ENCODE peak calls at places on chromosomes 16 and 17, in eight cellular contexts. Y is lower leg skin; M is CD8-positive, alpha-beta memory T cell; F is astrocyte of the spinal cord; D is psoas muscle; N is GM06990; A is aorta; G is left lung. E is an unnamed sample.
A peak's percentile ranks its signal among the peaks of the same experiment; 100 is the strongest.

GRCh38 chr17:1188812-1189211 is 9.0 kb upstream of the ABR start:
- DNase-seq in M (no peak), A (peak; percentile 95), G (peak; percentile 82), Y (peak; percentile 95), D (peak; percentile 90), N (no peak), F (no peak), E (peak; percentile 27)

GRCh38 chr16:47983999-47984580 is 171.7 kb downstream of the ABCC12 start:
- DNase-seq in G (no peak), N (no peak), A (no peak), D (no peak), Y (no peak), F (no peak), M (no peak), E (no peak)

GRCh38 chr16:70766176-70766575 is 34.8 kb downstream of the VAC14 start:
- DNase-seq in A (no peak), Y (no peak), D (no peak), F (no peak), N (no peak), G (no peak), M (no peak), E (no peak)

GRCh38 chr17:12691173-12691572 is 25.5 kb downstream of the MYOCD start:
- DNase-seq in G (no peak), N (no peak), F (no peak), D (no peak), M (no peak), A (peak; percentile 77), Y (peak; percentile 59), E (no peak)

GRCh38 chr17:50060951-50061712 is 5.2 kb downstream of the ITGA3 start:
- DNase-seq in N (no peak), F (peak; percentile 48), Y (no peak), D (peak; percentile 92), A (peak; percentile 93), M (no peak), G (no peak), E (no peak)

GRCh38 chr17:38326996-38327792 is 16.6 kb downstream of the GPR179 start:
- DNase-seq in G (no peak), Y (no peak), N (no peak), M (no peak), F (no peak), A (no peak), D (no peak), E (no peak)

GRCh38 chr17:58527949-58528348 is 13.5 kb upstream of the MTMR4 start:
- DNase-seq in G (no peak), F (peak; percentile 56), N (no peak), Y (no peak), M (no peak), A (no peak), D (no peak), E (peak; percentile 63)

GRCh38 chr17:13601776-13602551 is at the start of gene HS3ST3A1:
- DNase-seq in N (no peak), A (peak; percentile 79), D (peak; percentile 49), M (no peak), Y (no peak), G (peak; percentile 81), F (peak; percentile 93), E (peak; percentile 63)

GRCh38 chr17:59373879-59374495 is 42.5 kb downstream of the YPEL2 start:
- DNase-seq in M (no peak), G (no peak), F (peak; percentile 48), N (no peak), D (no peak), Y (peak; percentile 76), A (no peak), E (no peak)

GRCh38 chr17:35243459-35244204 is 760 bp downstream of the SLFN5 start:
- DNase-seq in F (peak; percentile 68), Y (peak; percentile 53), G (no peak), M (peak; percentile 41), A (no peak), N (no peak), D (peak; percentile 79), E (no peak)

GRCh38 chr17:44906010-44906646 is 6.9 kb upstream of the EFTUD2 start:
- DNase-seq in D (no peak), M (no peak), Y (no peak), G (no peak), A (peak; percentile 67), N (no peak), F (peak; percentile 86), E (peak; percentile 63)

GRCh38 chr16:85902366-85903155 is 3.6 kb downstream of the IRF8 start:
- DNase-seq in Y (no peak), G (no peak), M (peak; percentile 40), N (peak; percentile 82), F (no peak), A (peak; percentile 51), D (no peak), E (no peak)

GRCh38 chr16:70752381-70752780 is 48.6 kb downstream of the VAC14 start:
- DNase-seq in Y (no peak), G (no peak), N (no peak), A (no peak), M (no peak), D (peak; percentile 52), F (no peak), E (no peak)

GRCh38 chr16:57091990-57092785 is at the start of gene CPNE2:
- DNase-seq in Y (no peak), D (peak; percentile 80), G (peak; percentile 93), A (peak; percentile 91), M (peak; percentile 21), N (peak; percentile 41), F (peak; percentile 44), E (no peak)

GRCh38 chr16:67713647-67714273 is 5.4 kb downstream of the GFOD2 start:
- DNase-seq in A (no peak), M (no peak), D (no peak), Y (no peak), N (no peak), F (no peak), G (no peak), E (no peak)

DNA sequence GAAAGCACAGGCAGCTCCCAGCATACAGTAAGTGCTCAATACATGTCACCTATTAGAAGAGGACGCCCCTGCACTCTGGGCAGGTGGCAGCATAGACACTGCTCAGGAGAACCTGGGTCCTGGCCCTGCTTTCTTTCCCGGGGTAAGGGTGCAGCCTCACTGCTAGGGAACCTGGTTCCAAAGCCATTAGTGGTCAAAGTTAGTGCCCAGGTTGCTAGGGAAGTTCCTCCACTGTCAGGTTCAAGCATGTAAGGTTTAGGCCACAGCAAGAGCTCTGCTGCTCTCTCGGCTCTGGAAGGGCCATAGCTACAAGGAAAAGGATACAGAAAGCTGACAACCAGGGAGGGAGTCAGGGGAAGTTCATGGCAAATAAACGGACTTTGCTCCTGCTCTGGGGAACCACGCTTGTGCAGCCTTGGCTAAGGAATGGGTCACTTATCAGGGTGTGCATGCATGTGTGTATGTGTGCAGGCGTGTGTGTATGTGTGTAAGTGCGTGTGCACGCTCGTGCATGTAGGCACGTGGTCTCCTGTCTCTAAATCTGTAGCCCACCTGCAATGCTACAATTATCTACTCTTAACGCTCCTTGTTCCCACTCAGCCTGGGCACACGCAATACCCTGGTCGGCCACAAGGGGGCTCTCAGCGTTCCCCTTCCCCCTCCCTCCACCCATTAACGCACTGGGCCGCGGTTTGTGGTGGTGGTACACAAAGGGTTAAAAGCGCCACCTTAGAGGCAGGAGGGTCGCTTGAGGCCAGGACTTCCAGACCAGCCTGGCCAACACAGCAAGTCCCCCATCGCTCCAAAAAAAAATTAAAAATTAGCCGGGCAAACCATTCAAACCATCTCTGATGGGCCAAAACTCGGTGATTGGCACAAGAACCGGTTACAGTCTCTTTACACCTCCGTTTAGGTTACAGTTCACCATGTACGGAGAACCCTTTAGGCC is 48.5 kb upstream of the KDM8 start:
- DNase-seq in Y (peak; percentile 32), G (peak; percentile 90), N (peak; percentile 35), M (peak; percentile 44), F (peak; percentile 26), D (peak; percentile 77), A (peak; percentile 91), E (no peak)
- H3K4me3 ChIP-seq in Y (no peak overlapping the region), G (no peak overlapping the region), N (no peak overlapping the region), M (no peak overlapping the region), F (no peak overlapping the region), D (no peak overlapping the region), A (no peak overlapping the region), E (no peak overlapping the region)

GRCh38 chr17:61862105-61862574 is 1.2 kb downstream of the BRIP1 start:
- DNase-seq in D (no peak), N (no peak), Y (no peak), M (no peak), G (no peak), A (no peak), F (peak; percentile 51), E (peak; percentile 1)
- H3K4me3 ChIP-seq in D (no peak overlapping the region), N (peak overlapping the region; percentile 85), Y (no peak overlapping the region), M (no peak overlapping the region), G (no peak overlapping the region), A (no peak overlapping the region), F (peak overlapping the region; percentile 81), E (peak overlapping the region; percentile 81)

GRCh38 chr17:10727192-10727591 is 2.6 kb downstream of the TMEM220 start:
- DNase-seq in M (no peak), D (no peak), G (no peak), N (no peak), A (no peak), F (no peak), Y (no peak), E (no peak)

GRCh38 chr17:10728331-10728730 is 1.5 kb downstream of the TMEM220 start:
- DNase-seq in D (no peak), M (no peak), Y (no peak), N (no peak), G (no peak), A (no peak), F (no peak), E (no peak)

GRCh38 chr17:10733666-10734065 is 3.8 kb upstream of the TMEM220 start:
- DNase-seq in D (no peak), M (no peak), Y (no peak), A (no peak), F (no peak), G (no peak), N (no peak), E (no peak)

GRCh38 chr17:10729334-10730193 is at the start of gene TMEM220:
- DNase-seq in D (peak; percentile 90), N (peak; percentile 75), M (peak; percentile 9), Y (peak; percentile 72), F (peak; percentile 81), A (peak; percentile 93), G (peak; percentile 93), E (peak; percentile 36)

GRCh38 chr17:10730956-10731879 is 1.4 kb upstream of the TMEM220 start:
- DNase-seq in F (no peak), N (no peak), A (no peak), M (no peak), Y (no peak), G (no peak), D (no peak), E (no peak)
- H3K4me3 ChIP-seq in F (no peak overlapping the region), N (no peak overlapping the region), A (no peak overlapping the region), M (no peak overlapping the region), Y (no peak overlapping the region), G (no peak overlapping the region), D (peak overlapping the region; percentile 92), E (peak overlapping the region; percentile 59)

DNA sequence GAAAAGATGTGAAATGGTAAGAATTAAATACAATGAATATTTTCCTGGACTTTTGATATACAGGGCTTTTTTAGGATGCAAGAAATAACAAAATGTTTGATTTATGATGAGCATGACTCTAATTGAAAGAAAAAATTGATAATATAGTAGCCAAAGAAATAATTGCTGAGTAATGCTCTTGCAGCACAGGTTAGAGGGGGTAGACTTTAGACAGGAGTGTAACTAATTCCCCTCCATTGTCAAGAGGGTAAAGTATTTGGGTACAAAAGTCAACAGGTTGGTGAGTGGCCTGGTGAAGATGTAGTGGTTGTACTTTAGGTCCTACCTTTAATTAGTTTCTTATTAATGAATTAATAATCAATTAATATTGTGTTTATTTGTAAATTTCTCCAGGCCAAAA is 912.3 kb downstream of the KCNJ2 start:
- DNase-seq in G (no peak), Y (no peak), F (no peak), D (no peak), A (no peak), M (no peak), N (no peak), E (no peak)
- H3K4me3 ChIP-seq in G (no peak overlapping the region), Y (no peak overlapping the region), F (no peak overlapping the region), D (no peak overlapping the region), A (no peak overlapping the region), M (no peak overlapping the region), N (no peak overlapping the region), E (no peak overlapping the region)

GRCh38 chr17:64449545-64449944 is 630 bp downstream of the MILR1 start:
- DNase-seq in F (no peak), A (no peak), N (no peak), M (no peak), D (no peak), G (no peak), Y (no peak), E (no peak)
- H3K4me3 ChIP-seq in F (no peak overlapping the region), A (no peak overlapping the region), N (no peak overlapping the region), M (no peak overlapping the region), D (peak overlapping the region; percentile 35), G (peak overlapping the region; percentile 2), Y (no peak overlapping the region), E (no peak overlapping the region)

E was measured in astrocyte of the cerebellum.